ENCODE peak calls at places on chromosomes 6 and 20, in six cellular contexts. O is left ventricle myocardium inferior, P is right lobe of liver, V is fibroblast of the aortic adventitia, F is PC-3, D is psoas muscle. J is an unnamed sample.

GRCh38 chr6:158536084-158536890 is 23.6 kb upstream of the TMEM181 start:
- DNase-seq in O (peak; percentile 72), P (peak; percentile 56), V (peak; percentile 74), F (peak; percentile 72), D (peak; percentile 81), J (peak; percentile 73)

GRCh38 chr6:169167581-169168301 is 85.9 kb downstream of the THBS2 start:
- DNase-seq in O (peak; percentile 70), P (no peak), V (peak; percentile 99), F (no peak), D (no peak), J (peak; percentile 56)

GRCh38 chr20:10662661-10663458 is 10.9 kb downstream of the JAG1 start:
- DNase-seq in O (no peak), P (no peak), V (no peak), F (no peak), D (no peak), J (no peak)

GRCh38 chr6:67882436-67883311 is 752.4 kb upstream of the ADGRB3 start:
- DNase-seq in O (no peak), P (no peak), V (no peak), F (no peak), D (no peak), J (no peak)

GRCh38 chr20:39885975-39886649 is 802.9 kb downstream of the MAFB start:
- DNase-seq in O (peak; percentile 70), P (peak; percentile 41), V (peak; percentile 73), F (peak; percentile 13), D (peak; percentile 80), J (peak; percentile 80)

GRCh38 chr6:16694789-16695188 is 66.5 kb downstream of the ATXN1 start:
- DNase-seq in O (no peak), P (no peak), V (no peak), F (no peak), D (no peak), J (no peak)

GRCh38 chr6:78835817-78836216 is 31.5 kb upstream of the IRAK1BP1 start:
- DNase-seq in O (no peak), P (no peak), V (peak; percentile 30), F (peak; percentile 35), D (no peak), J (peak; percentile 31)

GRCh38 chr6:166440106-166440505 is 57.4 kb upstream of the MPC1 start:
- DNase-seq in O (no peak), P (no peak), V (no peak), F (no peak), D (no peak), J (no peak)

GRCh38 chr20:31861346-31862156 is 8.8 kb downstream of the DUSP15 start:
- DNase-seq in O (peak; percentile 59), P (peak; percentile 61), V (peak; percentile 31), F (peak; percentile 53), D (peak; percentile 76), J (no peak)

GRCh38 chr6:24270011-24270410 is 87.8 kb downstream of the DCDC2 start:
- DNase-seq in O (no peak), P (no peak), V (no peak), F (no peak), D (no peak), J (no peak)

GRCh38 chr20:10466325-10466724 is 31.2 kb downstream of the SLX4IP start:
- DNase-seq in O (no peak), P (no peak), V (peak; percentile 76), F (no peak), D (no peak), J (no peak)

GRCh38 chr6:105900120-105900937 is 185.8 kb upstream of the PRDM1 start:
- DNase-seq in O (no peak), P (no peak), V (peak; percentile 85), F (no peak), D (no peak), J (no peak)

GRCh38 chr6:82283771-82284420 is 36.4 kb upstream of the IBTK start:
- DNase-seq in O (no peak), P (no peak), V (no peak), F (no peak), D (no peak), J (no peak)

GRCh38 chr20:31868853-31869672 is 1.3 kb downstream of the DUSP15 start:
- DNase-seq in O (no peak), P (no peak), V (no peak), F (no peak), D (no peak), J (no peak)

GRCh38 chr20:56826971-56827645 is 198.0 kb downstream of the TFAP2C start:
- DNase-seq in O (no peak), P (no peak), V (no peak), F (peak; percentile 38), D (no peak), J (peak; percentile 64)

GRCh38 chr6:69974193-69974592 is 107.8 kb downstream of the COL19A1 start:
- DNase-seq in O (no peak), P (no peak), V (peak; percentile 7), F (no peak), D (no peak), J (peak; percentile 38)

GRCh38 chr6:85402922-85403321 is 47.0 kb upstream of the NT5E start:
- DNase-seq in O (no peak), P (no peak), V (no peak), F (no peak), D (no peak), J (peak; percentile 67)

GRCh38 chr6:18148304-18149025 is 6.4 kb downstream of the TPMT start:
- DNase-seq in O (no peak), P (no peak), V (peak; percentile 87), F (peak; percentile 89), D (no peak), J (peak; percentile 67)

GRCh38 chr6:30207619-30208295 is 5.4 kb downstream of the TRIM26 start:
- DNase-seq in O (no peak), P (no peak), V (peak; percentile 63), F (no peak), D (no peak), J (peak; percentile 58)

GRCh38 chr6:4112366-4112765 is 23.0 kb downstream of the ECI2 start:
- DNase-seq in O (no peak), P (no peak), V (no peak), F (no peak), D (no peak), J (no peak)

GRCh38 chr6:37862415-37862814 is 42.9 kb downstream of the ZFAND3 start:
- DNase-seq in O (no peak), P (no peak), V (no peak), F (no peak), D (no peak), J (no peak)

GRCh38 chr6:15358579-15359327 is 112.9 kb downstream of the JARID2 start:
- DNase-seq in O (no peak), P (no peak), V (no peak), F (peak; percentile 42), D (no peak), J (no peak)

GRCh38 chr20:8532169-8532568 is 400.1 kb downstream of the PLCB1 start:
- DNase-seq in O (no peak), P (no peak), V (no peak), F (no peak), D (no peak), J (no peak)

GRCh38 chr20:14632906-14633305 is 295.5 kb upstream of the FLRT3 start:
- DNase-seq in O (peak; percentile 14), P (no peak), V (no peak), F (no peak), D (no peak), J (no peak)

GRCh38 chr20:61965606-61966491 is 99.8 kb downstream of the TAF4 start:
- DNase-seq in O (no peak), P (no peak), V (no peak), F (no peak), D (no peak), J (no peak)
- TF ChIP-seq CTCF in O (no peak), P (no peak), V (no peak), F (no peak), D (no peak), J (no peak)

GRCh38 chr6:75206338-75207210 is 721 bp upstream of the COL12A1 start:
- DNase-seq in O (no peak), P (no peak), V (no peak), F (no peak), D (no peak), J (no peak)
- TF ChIP-seq CTCF in O (no peak), P (no peak), V (peak; percentile 30), F (no peak), D (no peak), J (peak; percentile 3)

GRCh38 chr20:38229376-38230252 is 30.9 kb downstream of the KIAA1755 start:
- DNase-seq in O (no peak), P (no peak), V (peak; percentile 42), F (peak; percentile 68), D (no peak), J (peak; percentile 57)
- TF ChIP-seq CTCF in O (peak; percentile 64), P (peak; percentile 59), V (peak; percentile 46), F (peak; percentile 86), D (peak; percentile 49), J (peak; percentile 59)

GRCh38 chr6:132007474-132008190 is 56.5 kb upstream of the CCN2 start:
- DNase-seq in O (no peak), P (no peak), V (peak; percentile 59), F (peak; percentile 58), D (no peak), J (peak; percentile 17)

GRCh38 chr6:132000296-132000695 is 49.1 kb upstream of the CCN2 start:
- DNase-seq in O (no peak), P (no peak), V (no peak), F (no peak), D (no peak), J (no peak)

GRCh38 chr6:132004668-132005067 is 53.5 kb upstream of the CCN2 start:
- DNase-seq in O (no peak), P (no peak), V (peak; percentile 36), F (no peak), D (no peak), J (no peak)

GRCh38 chr6:132005177-132005576 is 54.0 kb upstream of the CCN2 start:
- DNase-seq in O (no peak), P (no peak), V (no peak), F (no peak), D (no peak), J (no peak)

GRCh38 chr6:132003516-132004178 is 52.5 kb upstream of the CCN2 start:
- DNase-seq in O (no peak), P (no peak), V (no peak), F (no peak), D (no peak), J (no peak)
- TF ChIP-seq CTCF in O (no peak), P (no peak), V (no peak), F (no peak), D (no peak), J (no peak)

GRCh38 chr6:126786262-126786661 is 332.2 kb upstream of the RSPO3 start:
- DNase-seq in O (no peak), P (no peak), V (peak; percentile 45), F (peak; percentile 41), D (no peak), J (no peak)
- TF ChIP-seq CTCF in O (no peak), P (no peak), V (no peak), F (no peak), D (no peak), J (no peak)

GRCh38 chr6:142822383-142822782 is 122.6 kb downstream of the HIVEP2 start:
- DNase-seq in O (no peak), P (no peak), V (no peak), F (no peak), D (no peak), J (no peak)

GRCh38 chr6:142821860-142822259 is 123.1 kb downstream of the HIVEP2 start:
- DNase-seq in O (no peak), P (peak; percentile 55), V (peak; percentile 54), F (no peak), D (peak; percentile 59), J (no peak)

GRCh38 chr6:142824491-142824890 is 120.5 kb downstream of the HIVEP2 start:
- DNase-seq in O (no peak), P (no peak), V (peak; percentile 55), F (no peak), D (no peak), J (no peak)

GRCh38 chr6:142823579-142823902 is 121.4 kb downstream of the HIVEP2 start:
- DNase-seq in O (no peak), P (no peak), V (no peak), F (no peak), D (no peak), J (no peak)

GRCh38 chr6:142822882-142823578 is 121.9 kb downstream of the HIVEP2 start:
- DNase-seq in O (no peak), P (no peak), V (no peak), F (no peak), D (peak; percentile 51), J (peak; percentile 49)
- TF ChIP-seq CTCF in O (peak; percentile 23), P (no peak), V (no peak), F (peak; percentile 39), D (peak; percentile 34), J (peak; percentile 29)

J was measured in MCF 10A.